ENCODE peak calls at places on chromosomes 3 and 15, in nine cellular contexts. Q is GM23338, P is spleen, Y is upper lobe of left lung, T is stomach, E is sigmoid colon, K is suprapubic skin, C is HCT116, I is breast epithelium. O is an unnamed sample.

GRCh38 chr3:123559040-123559861 is 25.6 kb downstream of the HACD2 start:
- DNase-seq in Q (peak; percentile 87), P (no peak), Y (no peak), T (no peak), E (no peak), K (no peak), C (peak; percentile 40), I (no peak), O (peak; percentile 34)

GRCh38 chr15:55834331-55834730 is 91.4 kb upstream of the PRTG start:
- DNase-seq in Q (no peak), P (no peak), Y (no peak), T (no peak), E (no peak), K (no peak), C (no peak), I (no peak), O (no peak)

GRCh38 chr15:78810377-78811123 is 714 bp downstream of the ADAMTS7 start:
- DNase-seq in Q (peak; percentile 63), P (peak; percentile 81), Y (no peak), T (peak; percentile 67), E (peak; percentile 78), K (no peak), C (no peak), I (no peak), O (no peak)

GRCh38 chr3:159208080-159208479 is 406.2 kb downstream of the MFSD1 start:
- DNase-seq in Q (no peak), P (no peak), Y (no peak), T (no peak), E (no peak), K (no peak), C (no peak), I (no peak), O (no peak)

GRCh38 chr3:25527796-25528195 is 99.7 kb downstream of the RARB start:
- DNase-seq in Q (no peak), P (no peak), Y (no peak), T (no peak), E (no peak), K (no peak), C (no peak), I (no peak), O (no peak)

GRCh38 chr3:102206506-102207145 is 228.2 kb upstream of the ZPLD1 start:
- DNase-seq in Q (peak; percentile 24), P (no peak), Y (peak; percentile 93), T (peak; percentile 46), E (peak; percentile 96), K (no peak), C (no peak), I (no peak), O (no peak)

GRCh38 chr3:116034797-116035196 is 410.5 kb downstream of the LSAMP start:
- DNase-seq in Q (no peak), P (no peak), Y (no peak), T (no peak), E (no peak), K (no peak), C (no peak), I (no peak), O (no peak)

GRCh38 chr3:112464264-112464663 is 35.0 kb downstream of the BTLA start:
- DNase-seq in Q (no peak), P (no peak), Y (no peak), T (no peak), E (no peak), K (no peak), C (no peak), I (no peak), O (no peak)

GRCh38 chr3:64398431-64398830 is 173.2 kb upstream of the PRICKLE2 start:
- DNase-seq in Q (no peak), P (no peak), Y (no peak), T (no peak), E (no peak), K (no peak), C (no peak), I (no peak), O (no peak)

GRCh38 chr3:66138336-66139234 is 82.2 kb upstream of the SLC25A26 start:
- DNase-seq in Q (peak; percentile 90), P (no peak), Y (peak; percentile 54), T (peak; percentile 61), E (peak; percentile 69), K (no peak), C (peak; percentile 68), I (no peak), O (peak; percentile 51)

GRCh38 chr3:189041482-189042090 is 130.2 kb upstream of the TPRG1 start:
- DNase-seq in Q (peak; percentile 91), P (peak; percentile 69), Y (peak; percentile 59), T (peak; percentile 34), E (no peak), K (no peak), C (peak; percentile 51), I (no peak), O (peak; percentile 19)

GRCh38 chr15:60673918-60674558 is 195.1 kb upstream of the ICE2 start:
- DNase-seq in Q (no peak), P (no peak), Y (peak; percentile 64), T (peak; percentile 43), E (peak; percentile 76), K (no peak), C (peak; percentile 43), I (no peak), O (peak; percentile 40)

GRCh38 chr3:150372320-150373118 is 35.6 kb upstream of the TSC22D2 start:
- DNase-seq in Q (no peak), P (no peak), Y (no peak), T (no peak), E (no peak), K (no peak), C (no peak), I (no peak), O (no peak)

GRCh38 chr3:62370112-62371031 is 3.0 kb downstream of the FEZF2 start:
- DNase-seq in Q (peak; percentile 77), P (no peak), Y (no peak), T (no peak), E (no peak), K (no peak), C (no peak), I (no peak), O (no peak)

GRCh38 chr3:187085933-187086332 is 53.4 kb downstream of the RPL39L start:
- DNase-seq in Q (no peak), P (no peak), Y (no peak), T (no peak), E (no peak), K (no peak), C (no peak), I (no peak), O (no peak)

GRCh38 chr3:192156382-192156781 is 571.0 kb downstream of the FGF12 start:
- DNase-seq in Q (no peak), P (no peak), Y (no peak), T (no peak), E (no peak), K (no peak), C (no peak), I (no peak), O (no peak)

DNA sequence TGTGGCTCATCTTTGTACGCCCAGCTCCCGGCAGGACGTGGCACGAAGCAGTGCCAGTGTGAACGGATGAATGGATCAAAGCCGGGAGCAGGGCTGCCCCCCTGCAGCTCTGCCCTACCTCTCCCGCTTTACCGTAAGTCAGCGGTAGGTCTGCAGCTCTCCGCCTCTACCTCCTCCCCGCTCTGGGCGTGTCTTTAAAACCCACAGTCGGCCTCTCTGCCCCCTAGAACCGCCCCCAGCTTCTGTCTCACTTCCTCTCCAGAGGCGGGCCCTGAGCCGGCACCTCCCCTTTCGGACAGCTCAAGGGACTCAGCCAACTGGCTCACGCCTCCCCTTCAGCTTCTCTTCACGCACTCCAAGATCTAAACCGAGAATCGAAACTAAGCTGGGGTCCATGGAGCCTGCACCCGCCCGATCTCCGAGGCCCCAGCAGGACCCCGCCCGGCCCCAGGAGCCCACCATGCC is at the start of gene PML:
- DNase-seq in Q (peak; percentile 99), P (peak; percentile 99), Y (peak; percentile 99), T (peak; percentile 97), E (peak; percentile 99), K (peak; percentile 98), C (peak; percentile 82), I (peak; percentile 95), O (peak; percentile 96)
- H3K4me1 ChIP-seq in Q (peaks cover 9% of the 10 kb centered on the region), P (peaks cover 65% of the 10 kb centered on the region), Y (peaks cover 86% of the 10 kb centered on the region), T (peaks cover 86% of the 10 kb centered on the region), E (peaks cover 87% of the 10 kb centered on the region), K (peaks cover 80% of the 10 kb centered on the region), C (peaks cover 16% of the 10 kb centered on the region), I (peaks cover 15% of the 10 kb centered on the region), O (peaks cover 4% of the 10 kb centered on the region)

DNA sequence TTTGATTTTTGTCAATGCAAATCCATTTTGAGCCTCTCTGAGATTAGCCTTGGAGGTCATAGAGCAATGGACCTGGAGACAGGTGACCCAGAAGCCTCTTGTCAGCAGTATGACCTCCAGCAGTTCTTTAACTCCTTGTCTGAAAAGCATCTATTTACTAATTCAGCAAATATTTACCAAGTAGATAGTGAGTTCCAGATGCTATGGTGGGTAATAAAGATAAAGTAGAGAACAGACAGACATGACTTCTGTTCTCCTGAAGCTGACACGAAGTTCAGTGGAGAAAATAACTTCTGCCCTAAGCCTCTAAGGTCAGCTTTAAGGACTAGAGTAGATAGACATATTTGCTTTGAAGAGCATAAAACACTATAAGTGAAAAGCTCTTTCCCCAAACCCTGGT is 26.6 kb downstream of the SEMA6D start:
- DNase-seq in Q (no peak), P (no peak), Y (no peak), T (no peak), E (no peak), K (no peak), C (no peak), I (no peak), O (no peak)
- TF ChIP-seq POLR2AphosphoS5 in Q (no peak), P (no peak), Y (no peak), T (no peak), E (no peak), K (no peak), C (no peak), I (no peak), O (no peak)

GRCh38 chr15:100922192-100923040 is 3.3 kb downstream of the LRRK1 start:
- DNase-seq in Q (no peak), P (no peak), Y (no peak), T (no peak), E (no peak), K (no peak), C (no peak), I (no peak), O (no peak)

GRCh38 chr15:100925480-100925879 is 6.3 kb downstream of the LRRK1 start:
- DNase-seq in Q (no peak), P (no peak), Y (no peak), T (no peak), E (no peak), K (no peak), C (no peak), I (no peak), O (no peak)

GRCh38 chr15:100923902-100924301 is 4.7 kb downstream of the LRRK1 start:
- DNase-seq in Q (no peak), P (no peak), Y (no peak), T (no peak), E (no peak), K (no peak), C (no peak), I (no peak), O (no peak)

GRCh38 chr15:100924436-100924835 is 5.3 kb downstream of the LRRK1 start:
- DNase-seq in Q (no peak), P (no peak), Y (no peak), T (no peak), E (no peak), K (no peak), C (no peak), I (no peak), O (no peak)

GRCh38 chr15:100923076-100923475 is 3.9 kb downstream of the LRRK1 start:
- DNase-seq in Q (no peak), P (no peak), Y (no peak), T (no peak), E (no peak), K (no peak), C (no peak), I (no peak), O (no peak)
- H3K27ac ChIP-seq in Q (no peak overlapping the region), P (peak overlapping the region; percentile 35), Y (peak overlapping the region; percentile 55), T (no peak overlapping the region), E (no peak overlapping the region), K (no peak overlapping the region), C (no peak overlapping the region), I (no peak overlapping the region), O (no peak overlapping the region)

GRCh38 chr3:171802601-171802956 is 7.7 kb downstream of the PLD1 start:
- DNase-seq in Q (no peak), P (no peak), Y (no peak), T (no peak), E (no peak), K (no peak), C (no peak), I (no peak), O (no peak)
- H3K4me1 ChIP-seq in Q (peaks cover 5% of the 10 kb centered on the region), P (no peaks in the 10 kb centered on the region), Y (peaks cover 21% of the 10 kb centered on the region), T (peaks cover 45% of the 10 kb centered on the region), E (peaks cover 19% of the 10 kb centered on the region), K (peaks cover 61% of the 10 kb centered on the region), C (peaks cover 9% of the 10 kb centered on the region), I (no peaks in the 10 kb centered on the region), O (no peaks in the 10 kb centered on the region)